ENCODE peak calls at places on chromosome 19, in five cellular contexts. S, R, Y, A and X are unnamed samples.

GRCh38 chr19:11100064-11100463 is 10.8 kb downstream of the LDLR start:
- DNase-seq in S (no peak), R (no peak), Y (no peak), A (no peak), X (no peak)

GRCh38 chr19:53467138-53467502 is 413 bp upstream of the ZNF813 start:
- DNase-seq in S (no peak), R (no peak), Y (no peak), A (no peak), X (no peak)

GRCh38 chr19:7251502-7251901 is 42.7 kb downstream of the INSR start:
- DNase-seq in S (no peak), R (peak), Y (no peak), A (no peak), X (peak)

GRCh38 chr19:41377977-41378707 is 1.8 kb downstream of the TMEM91 start:
- DNase-seq in S (peak), R (peak), Y (no peak), A (no peak), X (peak)

GRCh38 chr19:53183146-53183545 is 10.0 kb downstream of the ZNF665 start:
- DNase-seq in S (no peak), R (no peak), Y (no peak), A (no peak), X (no peak)

GRCh38 chr19:41563847-41564514 is 12.0 kb upstream of the CEACAM21 start:
- DNase-seq in S (no peak), R (peak), Y (no peak), A (no peak), X (no peak)

GRCh38 chr19:7756258-7756657 is 6.8 kb upstream of the CLEC4M start:
- DNase-seq in S (no peak), R (no peak), Y (no peak), A (no peak), X (no peak)

GRCh38 chr19:18478545-18479311 is 40.8 kb upstream of the ISYNA1 start:
- DNase-seq in S (peak), R (peak), Y (peak), A (peak), X (peak)

GRCh38 chr19:33388817-33389573 is 15.5 kb downstream of the CEBPG start:
- DNase-seq in S (no peak), R (no peak), Y (no peak), A (no peak), X (no peak)

GRCh38 chr19:36246006-36246391 is 31.1 kb downstream of the ZNF146 start:
- DNase-seq in S (no peak), R (no peak), Y (no peak), A (no peak), X (no peak)

GRCh38 chr19:33405491-33406461 is 32.3 kb downstream of the CEBPG start:
- DNase-seq in S (no peak), R (no peak), Y (no peak), A (no peak), X (no peak)

DNA sequence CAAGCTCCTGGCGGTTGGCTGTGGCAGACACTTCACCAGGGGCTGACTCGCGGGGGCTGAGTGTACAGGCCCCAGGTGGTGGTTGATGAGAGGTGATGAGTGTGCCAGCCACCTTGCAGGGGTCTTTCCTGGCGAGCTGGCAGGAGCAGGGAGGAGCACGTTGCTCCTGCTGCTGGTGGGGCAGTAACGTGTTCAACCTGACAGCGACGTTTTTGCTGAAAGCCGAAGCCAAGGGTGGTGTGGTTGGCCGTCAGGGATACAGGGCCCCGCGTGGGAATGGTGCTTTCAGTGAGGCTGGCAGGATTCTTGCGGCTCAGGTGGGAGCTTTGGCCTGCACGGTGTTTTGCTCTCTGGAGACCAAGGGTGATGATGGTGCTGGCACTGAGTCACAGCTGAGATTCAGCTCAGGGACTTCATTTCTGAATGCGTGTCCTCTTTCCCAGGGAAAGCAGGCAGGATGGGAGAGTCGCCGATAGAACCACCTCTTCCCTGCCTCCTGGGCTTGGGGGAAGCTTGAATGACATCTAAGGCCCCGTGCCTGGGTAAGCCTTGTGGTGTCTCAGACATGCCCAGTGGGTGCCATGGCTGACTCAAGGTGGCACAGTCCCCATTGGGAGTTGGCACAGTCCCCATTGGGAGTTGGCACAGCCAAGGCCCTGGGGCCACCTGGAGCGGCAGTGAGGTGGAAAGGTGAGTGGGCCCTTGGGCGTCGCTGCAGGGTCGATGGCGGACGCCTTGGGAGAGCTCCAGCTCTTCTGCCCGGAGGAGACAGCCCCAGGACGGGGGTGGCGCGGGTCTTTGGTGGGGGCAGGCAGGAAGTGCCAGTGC is 8.8 kb downstream of the DAZAP1 start:
- DNase-seq in S (no peak), R (no peak), Y (no peak), A (no peak), X (no peak)
- H3K4me3 ChIP-seq in S (peak), R (no peak), Y (peak), A (no peak), X (no peak)

DNA sequence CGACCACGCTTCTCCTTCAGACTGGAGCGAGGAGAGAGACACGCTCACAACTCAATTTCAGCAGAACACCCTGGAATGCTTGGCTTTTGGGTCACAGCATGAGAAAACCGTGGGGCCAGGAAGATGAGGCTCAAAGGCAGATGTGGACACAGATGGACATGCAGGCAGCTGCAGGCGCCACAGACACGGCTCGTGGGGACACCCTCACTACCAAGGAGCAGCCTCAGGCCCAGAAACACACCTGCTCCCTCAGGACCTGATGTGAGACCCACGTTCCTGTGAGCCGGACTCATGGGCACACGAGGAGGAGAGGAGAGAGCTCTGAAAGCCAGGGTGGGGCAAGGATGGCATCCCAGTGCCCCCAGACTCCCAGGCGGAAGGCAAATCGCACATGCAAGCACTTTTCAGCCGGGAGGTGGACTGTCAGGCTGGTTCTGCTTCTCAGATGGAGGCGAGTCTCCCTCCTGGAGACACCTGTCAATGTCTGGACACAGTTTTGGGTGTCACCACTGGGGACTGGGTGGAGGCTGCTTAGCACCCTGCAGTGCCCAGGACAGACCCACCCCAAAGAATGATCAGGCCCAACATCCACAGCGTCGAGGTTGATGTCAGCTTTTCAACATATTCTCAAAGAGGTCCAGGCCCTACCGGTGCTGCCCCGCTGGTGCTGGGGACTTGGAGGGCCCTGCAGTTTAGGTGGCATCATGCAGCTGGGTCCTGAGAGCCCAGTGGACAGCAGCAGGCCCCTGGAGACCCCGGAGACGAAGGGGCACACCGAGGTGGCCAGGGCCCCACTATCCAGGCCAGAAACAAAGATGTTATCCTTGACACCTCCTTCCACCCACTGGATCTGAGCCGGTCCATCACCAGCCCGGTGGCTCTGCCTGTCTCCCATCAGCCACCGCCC is 2.3 kb downstream of the ABHD17A start:
- DNase-seq in S (no peak), R (no peak), Y (no peak), A (no peak), X (no peak)
- H3K4me3 ChIP-seq in S (no peak), R (peak), Y (peak), A (peak), X (peak)

GRCh38 chr19:49145485-49146407 is 9.4 kb downstream of the HRC start:
- DNase-seq in S (peak), R (peak), Y (peak), A (peak), X (peak)
- H3K4me3 ChIP-seq in S (no peak), R (no peak), Y (peak), A (no peak), X (peak)

GRCh38 chr19:44718441-44719261 is 19.7 kb downstream of the CEACAM16 start:
- DNase-seq in S (peak), R (no peak), Y (peak), A (no peak), X (no peak)
- H3K4me3 ChIP-seq in S (no peak), R (no peak), Y (peak), A (no peak), X (no peak)

GRCh38 chr19:4402171-4403004 is at the start of gene CHAF1A:
- DNase-seq in S (peak), R (peak), Y (peak), A (peak), X (peak)
- H3K4me3 ChIP-seq in S (peak), R (peak), Y (peak), A (peak), X (peak)

GRCh38 chr19:37893845-37894575 is 12.4 kb downstream of the WDR87 start:
- DNase-seq in S (no peak), R (no peak), Y (no peak), A (no peak), X (no peak)
- H3K4me3 ChIP-seq in S (no peak), R (no peak), Y (no peak), A (no peak), X (no peak)